ENCODE peak calls at places on chromosome 18, in four cellular contexts. M, O, X and U are unnamed samples.
A peak's percentile ranks its signal among the peaks of the same experiment; 100 is the strongest.

GRCh38 chr18:21489119-21489750 is 111.3 kb downstream of the ESCO1 start:
- DNase-seq in M (peak; percentile 58), O (peak; percentile 21), X (no peak), U (peak; percentile 30)

GRCh38 chr18:34639662-34640061 is 70.4 kb upstream of the DTNA start:
- DNase-seq in M (no peak), O (no peak), X (no peak), U (no peak)

GRCh38 chr18:27860011-27860410 is 316.9 kb downstream of the CDH2 start:
- DNase-seq in M (no peak), O (no peak), X (no peak), U (peak; percentile 73)

GRCh38 chr18:79479761-79480161 is 84.0 kb downstream of the NFATC1 start:
- DNase-seq in M (no peak), O (no peak), X (no peak), U (no peak)

GRCh38 chr18:58753976-58754375 is 82.7 kb downstream of the MALT1 start:
- DNase-seq in M (no peak), O (no peak), X (no peak), U (peak; percentile 18)

GRCh38 chr18:78721986-78722385 is 257.6 kb upstream of the SALL3 start:
- DNase-seq in M (no peak), O (no peak), X (no peak), U (no peak)

GRCh38 chr18:21958256-21958655 is 211.1 kb upstream of the GATA6 start:
- DNase-seq in M (no peak), O (no peak), X (no peak), U (no peak)

GRCh38 chr18:27780061-27780740 is 396.7 kb downstream of the CDH2 start:
- DNase-seq in M (no peak), O (no peak), X (no peak), U (no peak)

GRCh38 chr18:63823516-63824219 is 48.5 kb downstream of the SERPINB7 start:
- DNase-seq in M (peak; percentile 76), O (peak; percentile 3), X (no peak), U (peak; percentile 42)

GRCh38 chr18:32438173-32438572 is 32.5 kb downstream of the GAREM1 start:
- DNase-seq in M (peak; percentile 9), O (no peak), X (peak; percentile 71), U (no peak)

GRCh38 chr18:55685638-55686037 is 97.6 kb upstream of the TCF4 start:
- DNase-seq in M (no peak), O (no peak), X (no peak), U (peak; percentile 35)
- H3K27ac ChIP-seq in M (no peak overlapping the region), O (no peak overlapping the region), X (no peak overlapping the region), U (no peak overlapping the region)

GRCh38 chr18:23838233-23838632 is 149.0 kb downstream of the LAMA3 start:
- DNase-seq in M (no peak), O (no peak), X (no peak), U (no peak)
- H3K27ac ChIP-seq in M (no peak overlapping the region), O (no peak overlapping the region), X (no peak overlapping the region), U (peak overlapping the region; percentile 99)

GRCh38 chr18:11994346-11994707 is 13.0 kb downstream of the IMPA2 start:
- DNase-seq in M (peak; percentile 84), O (no peak), X (no peak), U (no peak)
- H3K27ac ChIP-seq in M (peak overlapping the region; percentile 94), O (no peak overlapping the region), X (peak overlapping the region; percentile 28), U (peak overlapping the region; percentile 10)

DNA sequence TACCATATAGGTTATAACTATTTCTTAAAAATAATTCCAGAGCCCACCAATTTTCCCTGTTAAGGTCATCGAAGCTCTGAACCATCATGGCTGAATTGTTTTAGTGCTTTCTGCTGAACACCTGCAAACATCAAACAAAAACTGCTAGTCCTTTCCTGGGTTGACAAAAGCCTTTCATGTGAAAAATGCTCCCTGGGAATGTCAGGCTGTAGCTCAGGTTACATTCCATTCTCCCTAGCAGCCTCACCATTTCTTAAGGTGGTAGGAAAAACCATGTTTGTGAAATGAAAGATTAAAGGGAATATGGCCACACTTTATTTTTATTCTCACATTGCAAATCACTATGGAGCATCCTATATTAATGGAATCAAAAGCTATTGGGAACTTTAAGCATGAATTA is 5.7 kb downstream of the TCF4 start:
- DNase-seq in M (no peak), O (no peak), X (no peak), U (no peak)
- H3K27ac ChIP-seq in M (no peak overlapping the region), O (no peak overlapping the region), X (no peak overlapping the region), U (no peak overlapping the region)

GRCh38 chr18:55349685-55350084 is 238.3 kb downstream of the TCF4 start:
- DNase-seq in M (no peak), O (no peak), X (no peak), U (no peak)

GRCh38 chr18:55353806-55354205 is 234.2 kb downstream of the TCF4 start:
- DNase-seq in M (no peak), O (no peak), X (no peak), U (no peak)

GRCh38 chr18:55351220-55351619 is 236.8 kb downstream of the TCF4 start:
- DNase-seq in M (no peak), O (no peak), X (no peak), U (no peak)

GRCh38 chr18:55353391-55353790 is 234.6 kb downstream of the TCF4 start:
- DNase-seq in M (no peak), O (no peak), X (no peak), U (no peak)

GRCh38 chr18:55351980-55352714 is 235.8 kb downstream of the TCF4 start:
- DNase-seq in M (no peak), O (no peak), X (no peak), U (no peak)
- H3K27ac ChIP-seq in M (no peak overlapping the region), O (no peak overlapping the region), X (peak overlapping the region; percentile 14), U (no peak overlapping the region)

GRCh38 chr18:7521226-7521856 is 45.8 kb upstream of the PTPRM start:
- DNase-seq in M (no peak), O (no peak), X (no peak), U (no peak)

GRCh38 chr18:7520200-7520780 is 46.8 kb upstream of the PTPRM start:
- DNase-seq in M (no peak), O (no peak), X (no peak), U (no peak)

GRCh38 chr18:7523772-7524171 is 43.3 kb upstream of the PTPRM start:
- DNase-seq in M (no peak), O (no peak), X (no peak), U (no peak)

GRCh38 chr18:7524786-7525185 is 42.3 kb upstream of the PTPRM start:
- DNase-seq in M (no peak), O (no peak), X (no peak), U (no peak)
- H3K27ac ChIP-seq in M (no peak overlapping the region), O (no peak overlapping the region), X (peak overlapping the region; percentile 25), U (no peak overlapping the region)

DNA sequence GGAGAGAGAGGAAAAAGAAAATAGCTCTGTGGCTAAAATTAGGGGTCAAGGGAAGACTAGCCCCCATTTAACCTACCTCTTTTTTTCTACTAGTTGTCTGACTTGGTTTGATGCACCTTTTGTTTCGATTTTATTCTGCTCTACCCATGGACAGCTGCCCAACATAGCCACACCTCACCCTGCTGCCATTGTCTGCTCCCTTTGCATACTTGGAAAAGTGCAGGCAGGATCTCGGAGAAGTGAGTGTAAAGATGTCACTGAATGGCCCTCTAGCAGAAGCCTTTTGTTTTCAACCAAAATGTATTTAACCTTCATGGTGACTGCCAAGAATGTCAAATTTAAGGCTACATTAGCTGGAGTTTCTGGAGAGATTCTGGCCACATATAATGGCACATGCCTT is 62.9 kb downstream of the SETBP1 start:
- DNase-seq in M (no peak), O (no peak), X (no peak), U (no peak)
- H3K27ac ChIP-seq in M (peak overlapping the region; percentile 43), O (no peak overlapping the region), X (peak overlapping the region; percentile 50), U (no peak overlapping the region)

GRCh38 chr18:13376298-13376840 is 157.8 kb downstream of the LDLRAD4 start:
- DNase-seq in M (no peak), O (peak; percentile 32), X (no peak), U (no peak)

GRCh38 chr18:13378150-13378549 is 159.6 kb downstream of the LDLRAD4 start:
- DNase-seq in M (no peak), O (peak; percentile 18), X (no peak), U (no peak)

GRCh38 chr18:13377496-13377895 is 158.9 kb downstream of the LDLRAD4 start:
- DNase-seq in M (no peak), O (peak; percentile 48), X (no peak), U (no peak)

GRCh38 chr18:13375302-13376255 is 157.0 kb downstream of the LDLRAD4 start:
- DNase-seq in M (peak; percentile 37), O (peak; percentile 68), X (peak; percentile 63), U (peak; percentile 59)

GRCh38 chr18:13376841-13377351 is 158.3 kb downstream of the LDLRAD4 start:
- DNase-seq in M (no peak), O (peak; percentile 79), X (no peak), U (no peak)
- H3K27ac ChIP-seq in M (no peak overlapping the region), O (peak overlapping the region; percentile 76), X (no peak overlapping the region), U (no peak overlapping the region)